ENCODE peak calls at places on chromosomes 13 and 19, in eight cellular contexts. V is mucosa of descending colon; P is HFF-Myc; L is breast epithelium; S is astrocyte of the spinal cord; R is kidney epithelial cell; I is activated CD8-positive, alpha-beta T cell treated with anti-CD3 and anti-CD28 coated beads for 36 hours; Q is GM23338. O is an unnamed sample.

GRCh38 chr19:2385053-2385721 is 25.1 kb downstream of the TMPRSS9 start:
- DNase-seq in V (peak; percentile 72), P (peak; percentile 99), L (peak; percentile 78), S (peak; percentile 71), R (peak; percentile 87), I (no peak), Q (peak; percentile 91), O (peak; percentile 65)

GRCh38 chr13:21402586-21403307 is 56.4 kb downstream of the ZDHHC20 start:
- DNase-seq in V (no peak), P (no peak), L (no peak), S (peak; percentile 43), R (peak; percentile 26), I (peak; percentile 23), Q (no peak), O (no peak)

GRCh38 chr19:53768401-53768800 is 55.7 kb downstream of the NLRP12 start:
- DNase-seq in V (no peak), P (no peak), L (no peak), S (no peak), R (no peak), I (no peak), Q (no peak), O (no peak)

GRCh38 chr19:45471116-45471865 is 3.5 kb downstream of the FOSB start:
- DNase-seq in V (no peak), P (no peak), L (no peak), S (no peak), R (no peak), I (no peak), Q (no peak), O (no peak)

GRCh38 chr13:106471957-106472543 is 63.4 kb downstream of the EFNB2 start:
- DNase-seq in V (peak; percentile 62), P (peak; percentile 14), L (no peak), S (peak; percentile 88), R (peak; percentile 84), I (no peak), Q (peak; percentile 71), O (no peak)

GRCh38 chr19:30785728-30786127 is 413.5 kb downstream of the ZNF536 start:
- DNase-seq in V (no peak), P (no peak), L (no peak), S (no peak), R (no peak), I (no peak), Q (peak; percentile 30), O (no peak)

GRCh38 chr13:38216181-38216580 is 133.5 kb upstream of the UFM1 start:
- DNase-seq in V (no peak), P (no peak), L (no peak), S (no peak), R (no peak), I (no peak), Q (no peak), O (no peak)

GRCh38 chr13:100473493-100474044 is 115.0 kb downstream of the GGACT start:
- DNase-seq in V (no peak), P (no peak), L (no peak), S (no peak), R (no peak), I (no peak), Q (no peak), O (no peak)

GRCh38 chr19:58181902-58182576 is 822 bp upstream of the ZNF274 start:
- DNase-seq in V (peak; percentile 50), P (no peak), L (peak; percentile 72), S (no peak), R (no peak), I (peak; percentile 87), Q (peak; percentile 82), O (no peak)

GRCh38 chr13:100668408-100668807 is 6.2 kb downstream of the TMTC4 start:
- DNase-seq in V (no peak), P (no peak), L (no peak), S (peak; percentile 75), R (peak; percentile 45), I (no peak), Q (no peak), O (no peak)

GRCh38 chr13:41675306-41675705 is 218.0 kb downstream of the RGCC start:
- DNase-seq in V (no peak), P (no peak), L (no peak), S (no peak), R (no peak), I (no peak), Q (no peak), O (no peak)

GRCh38 chr19:2255982-2256685 is at the start of gene JSRP1:
- DNase-seq in V (no peak), P (no peak), L (no peak), S (no peak), R (no peak), I (no peak), Q (peak; percentile 56), O (no peak)

GRCh38 chr19:12872941-12873890 is 8.0 kb downstream of the DNASE2 start:
- DNase-seq in V (peak; percentile 83), P (peak; percentile 21), L (no peak), S (peak; percentile 43), R (peak; percentile 47), I (peak; percentile 88), Q (peak; percentile 97), O (peak; percentile 64)

GRCh38 chr13:75705395-75705794 is 69.3 kb downstream of the LMO7 start:
- DNase-seq in V (no peak), P (no peak), L (no peak), S (peak; percentile 55), R (no peak), I (no peak), Q (no peak), O (no peak)

GRCh38 chr19:29616541-29616940 is 10.5 kb downstream of the POP4 start:
- DNase-seq in V (no peak), P (no peak), L (no peak), S (no peak), R (no peak), I (no peak), Q (no peak), O (no peak)

GRCh38 chr19:35088514-35088913 is 27.1 kb upstream of the FXYD3 start:
- DNase-seq in V (no peak), P (peak; percentile 75), L (no peak), S (peak; percentile 73), R (peak; percentile 56), I (no peak), Q (no peak), O (no peak)

GRCh38 chr13:23289917-23290357 is 109.2 kb downstream of the SGCG start:
- DNase-seq in V (no peak), P (peak; percentile 3), L (no peak), S (peak; percentile 15), R (no peak), I (no peak), Q (no peak), O (no peak)

GRCh38 chr13:42574011-42574410 is at the start of gene TNFSF11:
- DNase-seq in V (peak; percentile 33), P (no peak), L (no peak), S (no peak), R (no peak), I (peak; percentile 24), Q (peak; percentile 90), O (peak; percentile 61)

GRCh38 chr13:37657134-37657533 is 58.6 kb upstream of the POSTN start:
- DNase-seq in V (no peak), P (no peak), L (no peak), S (peak; percentile 83), R (peak; percentile 61), I (no peak), Q (no peak), O (no peak)

GRCh38 chr19:15210323-15210774 is 9.6 kb upstream of the NOTCH3 start:
- DNase-seq in V (no peak), P (no peak), L (no peak), S (no peak), R (no peak), I (no peak), Q (no peak), O (no peak)

DNA sequence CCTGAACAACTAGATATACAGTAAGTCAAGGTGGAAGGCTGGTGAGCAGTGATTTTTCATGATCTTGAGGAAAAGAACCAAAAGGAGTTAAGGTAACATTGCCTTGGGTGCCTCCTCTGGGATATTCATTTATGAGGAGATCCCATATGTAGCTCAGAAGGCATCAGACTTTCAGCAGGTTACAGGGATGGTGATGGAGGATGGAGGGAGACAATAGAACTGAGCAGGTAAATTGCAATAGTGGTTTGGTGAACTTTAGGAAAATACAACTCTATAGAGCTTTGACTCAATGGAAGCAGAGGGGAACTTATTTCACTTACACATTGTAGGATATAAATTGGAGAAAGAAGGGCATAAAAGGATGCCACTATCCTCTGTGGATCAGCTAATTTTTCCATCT is 243.4 kb upstream of the SPRY2 start:
- DNase-seq in V (no peak), P (no peak), L (no peak), S (no peak), R (no peak), I (no peak), Q (no peak), O (no peak)
- TF ChIP-seq CTCF in V (no peak), P (no peak), L (no peak), S (no peak), R (no peak), I (no peak), Q (no peak), O (no peak)

DNA sequence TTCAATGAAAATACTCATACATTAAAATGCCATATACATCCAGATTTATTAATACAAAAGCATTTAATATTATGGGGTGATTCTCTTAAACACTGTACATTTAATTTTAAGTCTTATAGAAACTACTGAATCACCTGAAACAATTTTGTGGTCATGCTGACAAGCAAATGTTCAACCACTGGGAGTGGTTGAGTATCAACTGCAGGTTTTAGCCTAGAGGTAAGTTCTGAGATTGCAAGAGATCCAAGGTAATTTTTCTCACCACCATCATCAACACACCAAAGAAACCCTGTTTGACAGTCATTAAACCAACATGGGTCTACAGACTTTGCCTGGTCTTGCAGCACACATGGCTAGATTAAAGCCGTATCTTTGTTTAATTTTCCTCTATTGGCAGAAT is 196.3 kb downstream of the LHFPL6 start:
- DNase-seq in V (no peak), P (no peak), L (no peak), S (no peak), R (no peak), I (no peak), Q (peak; percentile 61), O (peak; percentile 40)
- TF ChIP-seq CTCF in V (no peak), P (no peak), L (no peak), S (peak; percentile 2), R (no peak), I (no peak), Q (peak; percentile 43), O (no peak)

DNA sequence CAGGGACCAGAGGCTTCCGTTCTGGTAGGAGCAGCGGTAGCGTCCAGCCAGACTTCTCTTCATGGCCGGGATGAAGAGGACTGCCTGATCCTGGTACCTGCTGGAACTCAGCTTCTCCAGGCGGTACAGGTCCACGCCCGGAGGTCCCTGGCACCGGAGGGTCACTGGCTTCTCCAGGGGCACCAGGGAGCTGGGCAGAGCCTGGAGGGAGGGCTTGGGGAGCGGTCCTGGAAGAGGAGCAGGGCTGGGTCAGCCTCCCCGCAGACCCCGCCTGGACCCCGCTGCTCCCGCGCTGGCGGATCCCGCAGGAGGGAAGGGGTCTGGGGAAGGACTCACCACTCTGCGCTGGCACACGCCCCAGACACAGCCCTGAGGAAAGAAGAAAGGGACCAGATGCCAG is 5.9 kb downstream of the GP6 start:
- DNase-seq in V (no peak), P (no peak), L (no peak), S (no peak), R (no peak), I (no peak), Q (no peak), O (no peak)
- TF ChIP-seq CTCF in V (no peak), P (no peak), L (no peak), S (no peak), R (no peak), I (no peak), Q (no peak), O (no peak)

DNA sequence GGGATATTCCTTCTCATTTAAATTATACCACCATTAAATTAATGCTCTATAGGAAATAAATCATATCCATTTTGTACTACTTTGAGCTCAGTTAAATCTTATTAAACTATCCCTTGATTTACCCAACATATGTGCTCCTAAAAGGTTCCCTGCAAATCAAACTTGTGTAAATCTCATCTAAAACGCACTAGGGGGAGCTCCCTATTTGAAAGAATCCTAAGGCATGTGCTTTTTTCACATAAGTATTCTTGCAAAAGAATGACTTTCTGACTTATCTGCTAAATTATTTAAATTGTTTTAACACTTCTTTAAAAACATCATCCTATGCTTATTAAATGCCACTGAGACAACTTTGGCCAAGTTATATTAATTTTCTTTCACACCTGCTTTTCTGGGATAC is 7.9 kb downstream of the INTS6 start:
- DNase-seq in V (no peak), P (no peak), L (no peak), S (peak; percentile 61), R (no peak), I (no peak), Q (peak; percentile 52), O (no peak)
- TF ChIP-seq CTCF in V (no peak), P (no peak), L (no peak), S (peak; percentile 44), R (peak; percentile 13), I (peak; percentile 33), Q (peak; percentile 61), O (no peak)